ENCODE peak calls at places on chromosome 9, in six cellular contexts. One of them, this sample, is unnamed.

GRCh38 chr9:32526707-32527048 is 682 bp upstream of the RIGI start:
- DNase-seq in activated CD8-positive, alpha-beta memory T cell treated with anti-CD3 and anti-CD28 coated beads, Interleukin-2, amount 50 U/mL, for 48 hours: no peak
- DNase-seq in choroid plexus epithelial cell: no peak
- DNase-seq in cardiac fibroblast: no peak
- DNase-seq in NCI-H2081: no peak
- DNase-seq in iris pigment epithelial cell: no peak
- DNase-seq in this sample: no peak

GRCh38 chr9:36436909-36437308 is 36.8 kb upstream of the RNF38 start:
- DNase-seq in activated CD8-positive, alpha-beta memory T cell treated with anti-CD3 and anti-CD28 coated beads, Interleukin-2, amount 50 U/mL, for 48 hours: no peak
- DNase-seq in choroid plexus epithelial cell: no peak
- DNase-seq in cardiac fibroblast: no peak
- DNase-seq in NCI-H2081: no peak
- DNase-seq in iris pigment epithelial cell: peak
- DNase-seq in this sample: no peak

GRCh38 chr9:70488098-70488792 is 73.8 kb upstream of the KLF9 start:
- DNase-seq in activated CD8-positive, alpha-beta memory T cell treated with anti-CD3 and anti-CD28 coated beads, Interleukin-2, amount 50 U/mL, for 48 hours: no peak
- DNase-seq in choroid plexus epithelial cell: peak
- DNase-seq in cardiac fibroblast: no peak
- DNase-seq in NCI-H2081: no peak
- DNase-seq in iris pigment epithelial cell: peak
- DNase-seq in this sample: no peak

GRCh38 chr9:7360513-7360912 is 439.1 kb downstream of the DMAC1 start:
- DNase-seq in activated CD8-positive, alpha-beta memory T cell treated with anti-CD3 and anti-CD28 coated beads, Interleukin-2, amount 50 U/mL, for 48 hours: no peak
- DNase-seq in choroid plexus epithelial cell: no peak
- DNase-seq in cardiac fibroblast: no peak
- DNase-seq in NCI-H2081: no peak
- DNase-seq in iris pigment epithelial cell: no peak
- DNase-seq in this sample: no peak

GRCh38 chr9:101477214-101477613 is 41.6 kb upstream of the ALDOB start:
- DNase-seq in activated CD8-positive, alpha-beta memory T cell treated with anti-CD3 and anti-CD28 coated beads, Interleukin-2, amount 50 U/mL, for 48 hours: no peak
- DNase-seq in choroid plexus epithelial cell: peak
- DNase-seq in cardiac fibroblast: peak
- DNase-seq in NCI-H2081: no peak
- DNase-seq in iris pigment epithelial cell: peak
- DNase-seq in this sample: no peak

GRCh38 chr9:115400801-115401200 is 282.8 kb upstream of the TNC start:
- DNase-seq in activated CD8-positive, alpha-beta memory T cell treated with anti-CD3 and anti-CD28 coated beads, Interleukin-2, amount 50 U/mL, for 48 hours: no peak
- DNase-seq in choroid plexus epithelial cell: peak
- DNase-seq in cardiac fibroblast: no peak
- DNase-seq in NCI-H2081: no peak
- DNase-seq in iris pigment epithelial cell: peak
- DNase-seq in this sample: no peak

GRCh38 chr9:21811914-21812313 is 9.5 kb downstream of the MTAP start:
- DNase-seq in activated CD8-positive, alpha-beta memory T cell treated with anti-CD3 and anti-CD28 coated beads, Interleukin-2, amount 50 U/mL, for 48 hours: no peak
- DNase-seq in choroid plexus epithelial cell: no peak
- DNase-seq in cardiac fibroblast: no peak
- DNase-seq in NCI-H2081: no peak
- DNase-seq in iris pigment epithelial cell: no peak
- DNase-seq in this sample: no peak

GRCh38 chr9:5718296-5719032 is 89.6 kb downstream of the RIC1 start:
- DNase-seq in activated CD8-positive, alpha-beta memory T cell treated with anti-CD3 and anti-CD28 coated beads, Interleukin-2, amount 50 U/mL, for 48 hours: no peak
- DNase-seq in choroid plexus epithelial cell: no peak
- DNase-seq in cardiac fibroblast: no peak
- DNase-seq in NCI-H2081: no peak
- DNase-seq in iris pigment epithelial cell: no peak
- DNase-seq in this sample: no peak

GRCh38 chr9:101977614-101978210 is 239.3 kb upstream of the GRIN3A start:
- DNase-seq in activated CD8-positive, alpha-beta memory T cell treated with anti-CD3 and anti-CD28 coated beads, Interleukin-2, amount 50 U/mL, for 48 hours: no peak
- DNase-seq in choroid plexus epithelial cell: peak
- DNase-seq in cardiac fibroblast: peak
- DNase-seq in NCI-H2081: peak
- DNase-seq in iris pigment epithelial cell: peak
- DNase-seq in this sample: peak

GRCh38 chr9:124665391-124666058 is 105.6 kb downstream of the NR6A1 start:
- DNase-seq in activated CD8-positive, alpha-beta memory T cell treated with anti-CD3 and anti-CD28 coated beads, Interleukin-2, amount 50 U/mL, for 48 hours: no peak
- DNase-seq in choroid plexus epithelial cell: no peak
- DNase-seq in cardiac fibroblast: peak
- DNase-seq in NCI-H2081: no peak
- DNase-seq in iris pigment epithelial cell: peak
- DNase-seq in this sample: no peak

GRCh38 chr9:2178034-2178734 is 163.0 kb downstream of the SMARCA2 start:
- DNase-seq in activated CD8-positive, alpha-beta memory T cell treated with anti-CD3 and anti-CD28 coated beads, Interleukin-2, amount 50 U/mL, for 48 hours: no peak
- DNase-seq in choroid plexus epithelial cell: no peak
- DNase-seq in cardiac fibroblast: no peak
- DNase-seq in NCI-H2081: no peak
- DNase-seq in iris pigment epithelial cell: no peak
- DNase-seq in this sample: no peak

GRCh38 chr9:109868222-109868621 is 88.2 kb downstream of the PALM2AKAP2 start:
- DNase-seq in activated CD8-positive, alpha-beta memory T cell treated with anti-CD3 and anti-CD28 coated beads, Interleukin-2, amount 50 U/mL, for 48 hours: no peak
- DNase-seq in choroid plexus epithelial cell: peak
- DNase-seq in cardiac fibroblast: peak
- DNase-seq in NCI-H2081: no peak
- DNase-seq in iris pigment epithelial cell: no peak
- DNase-seq in this sample: no peak

GRCh38 chr9:133119039-133119438 is 2.0 kb downstream of the RALGDS start:
- DNase-seq in activated CD8-positive, alpha-beta memory T cell treated with anti-CD3 and anti-CD28 coated beads, Interleukin-2, amount 50 U/mL, for 48 hours: no peak
- DNase-seq in choroid plexus epithelial cell: no peak
- DNase-seq in cardiac fibroblast: peak
- DNase-seq in NCI-H2081: no peak
- DNase-seq in iris pigment epithelial cell: no peak
- DNase-seq in this sample: no peak

This sample was measured in NCI-H526 treated with DMSO at 0.1 percent for 48 hours.